ENCODE peak calls at places on chromosomes 7 and 10, in six cellular contexts. S is RWPE1, D is uterus, H is PC-9, C is MM.1S, R is breast epithelium. I is an unnamed sample.

GRCh38 chr10:18737841-18738240 is 78.6 kb downstream of the ARL5B start:
- DNase-seq in S (no peak), D (no peak), H (no peak), C (no peak), R (no peak), I (no peak)

GRCh38 chr10:11403116-11403515 is 208.3 kb downstream of the USP6NL start:
- DNase-seq in S (no peak), D (no peak), H (no peak), C (no peak), R (no peak), I (no peak)

GRCh38 chr7:142770720-142771352 is at the start of gene PRSS2:
- DNase-seq in S (no peak), D (no peak), H (no peak), C (no peak), R (no peak), I (no peak)

GRCh38 chr10:24349379-24350110 is 140.6 kb downstream of the KIAA1217 start:
- DNase-seq in S (peak), D (no peak), H (peak), C (no peak), R (no peak), I (no peak)

GRCh38 chr7:154928136-154929005 is 74.6 kb downstream of the PAXIP1 start:
- DNase-seq in S (peak), D (peak), H (peak), C (peak), R (no peak), I (no peak)

GRCh38 chr7:43767311-43767710 is 8.8 kb downstream of the BLVRA start:
- DNase-seq in S (no peak), D (no peak), H (no peak), C (no peak), R (no peak), I (no peak)

GRCh38 chr7:50594136-50594535 is 28.9 kb upstream of the DDC start:
- DNase-seq in S (no peak), D (no peak), H (no peak), C (no peak), R (no peak), I (no peak)

GRCh38 chr10:123906884-123907652 is 15.5 kb upstream of the CPXM2 start:
- DNase-seq in S (no peak), D (no peak), H (no peak), C (no peak), R (no peak), I (no peak)

DNA sequence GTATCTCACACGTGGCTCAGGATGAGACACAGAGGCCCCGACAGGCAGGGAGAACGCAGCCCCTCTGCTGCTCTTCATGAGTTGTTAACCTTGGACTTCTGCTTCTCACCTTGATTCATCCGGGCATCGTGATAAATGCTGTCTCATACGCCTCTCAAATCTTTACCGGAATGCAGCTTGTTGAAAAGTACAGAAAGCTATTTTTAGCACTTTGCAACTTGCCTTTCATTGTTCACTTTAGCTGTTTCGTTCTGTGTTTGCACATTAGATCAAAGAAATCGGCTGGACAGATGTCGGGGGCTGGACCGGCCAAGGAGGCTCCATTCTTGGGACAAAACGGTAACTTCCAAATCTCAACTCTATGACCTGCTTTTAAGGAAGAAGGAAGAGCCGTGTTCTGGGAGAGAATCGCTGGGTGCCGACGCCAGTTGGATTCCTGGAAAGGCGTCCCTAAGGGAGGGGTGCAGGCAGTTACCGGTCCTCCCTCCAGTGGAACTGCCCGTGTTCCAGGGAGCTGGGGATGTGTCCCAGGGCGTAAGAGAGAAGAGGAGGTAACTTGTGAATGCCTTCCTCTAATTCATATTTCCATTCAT is 49.3 kb downstream of the PFKP start:
- DNase-seq in S (no peak), D (no peak), H (no peak), C (no peak), R (no peak), I (no peak)
- H3K27ac ChIP-seq in S (peak), D (no peak), H (no peak), C (no peak), R (no peak), I (no peak)

GRCh38 chr7:128740996-128741395 is 1.8 kb downstream of the CALU start:
- DNase-seq in S (no peak), D (no peak), H (no peak), C (no peak), R (no peak), I (no peak)

GRCh38 chr7:128738570-128739047 is 550 bp upstream of the CALU start:
- DNase-seq in S (no peak), D (peak), H (no peak), C (no peak), R (no peak), I (no peak)

GRCh38 chr7:128739048-128739962 is at the start of gene CALU:
- DNase-seq in S (peak), D (peak), H (peak), C (peak), R (peak), I (peak)

GRCh38 chr7:128741491-128741890 is 2.3 kb downstream of the CALU start:
- DNase-seq in S (no peak), D (no peak), H (no peak), C (no peak), R (no peak), I (no peak)

GRCh38 chr7:128739990-128740682 is 977 bp downstream of the CALU start:
- DNase-seq in S (no peak), D (no peak), H (no peak), C (no peak), R (no peak), I (no peak)
- H3K27ac ChIP-seq in S (peak), D (peak), H (peak), C (peak), R (peak), I (no peak)

DNA sequence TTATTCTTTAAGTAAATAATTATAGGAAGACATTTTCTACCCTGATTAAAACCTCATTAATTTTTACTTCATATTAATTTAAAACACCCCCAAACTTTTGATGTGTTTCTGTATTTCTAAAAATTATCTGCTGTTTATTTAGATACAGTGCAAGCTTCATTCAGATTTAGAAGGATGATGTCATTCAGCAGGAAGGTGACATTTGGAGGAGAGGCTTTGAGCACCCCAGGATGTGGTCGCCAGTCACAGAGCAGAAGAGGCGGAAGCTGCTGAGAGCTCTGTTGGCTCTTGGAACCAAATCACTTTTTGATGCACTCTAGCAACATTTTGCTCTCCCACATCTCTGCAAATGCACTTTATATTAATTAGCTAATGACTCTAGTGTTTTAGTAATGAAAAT is 233.9 kb upstream of the CACNA2D1 start:
- DNase-seq in S (no peak), D (no peak), H (no peak), C (peak), R (no peak), I (no peak)
- H3K27ac ChIP-seq in S (no peak), D (no peak), H (no peak), C (peak), R (no peak), I (no peak)

DNA sequence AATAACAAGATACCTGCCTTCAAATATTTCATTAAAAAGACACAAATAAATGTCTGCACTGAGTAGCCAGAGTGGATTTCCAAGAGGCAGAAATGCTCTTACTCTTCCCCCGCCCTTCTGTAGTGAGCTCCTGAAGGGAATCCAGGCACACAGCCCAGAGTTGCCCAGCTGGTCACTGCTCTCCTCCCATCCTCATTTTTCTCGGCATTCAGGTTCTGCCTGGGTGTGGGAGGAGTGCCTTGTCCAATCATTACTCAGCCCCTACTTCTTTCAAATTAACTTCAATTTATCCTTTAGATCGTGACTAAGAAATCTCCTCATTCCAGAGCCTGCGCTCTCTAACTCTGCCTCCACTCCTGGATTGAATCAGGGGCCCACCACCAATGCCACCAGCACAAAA is 12.2 kb downstream of the CCDC6 start:
- DNase-seq in S (peak), D (peak), H (peak), C (no peak), R (peak), I (peak)
- H3K27ac ChIP-seq in S (peak), D (peak), H (no peak), C (no peak), R (peak), I (no peak)